ENCODE peak calls at places on chromosomes 2 and 18, in eight cellular contexts. F is memory B cell; Y is RWPE1; E is CD8-positive, alpha-beta memory T cell; R is NCI-H345; L is H54; G is hypothalamus; K is GM12878. J is an unnamed sample.

GRCh38 chr2:144999040-144999875 is 479.3 kb upstream of the ZEB2 start:
- DNase-seq in Y (no peak), G (no peak), E (no peak), F (no peak), R (no peak), L (no peak), K (no peak), J (no peak)

GRCh38 chr2:212289301-212289700 is 249.3 kb downstream of the ERBB4 start:
- DNase-seq in Y (no peak), L (no peak), F (no peak), K (no peak), G (no peak), E (no peak), R (no peak), J (no peak)

GRCh38 chr2:102139851-102140250 is 2.7 kb upstream of the IL1R1 start:
- DNase-seq in G (no peak), E (no peak), Y (no peak), L (no peak), K (no peak), R (no peak), F (no peak), J (no peak)

GRCh38 chr18:3584266-3584665 is 134.3 kb downstream of the TGIF1 start:
- DNase-seq in K (no peak), L (no peak), Y (no peak), G (no peak), R (no peak), E (no peak), F (no peak), J (no peak)

GRCh38 chr2:168816369-168816768 is 13.9 kb downstream of the NOSTRIN start:
- DNase-seq in G (no peak), E (no peak), R (no peak), L (peak; percentile 52), F (no peak), K (no peak), Y (peak; percentile 42), J (no peak)

GRCh38 chr18:13134551-13135401 is 83.8 kb upstream of the LDLRAD4 start:
- DNase-seq in R (no peak), Y (no peak), E (no peak), K (no peak), G (no peak), L (no peak), F (no peak), J (no peak)

GRCh38 chr2:215366440-215367032 is 54.7 kb downstream of the ATIC start:
- DNase-seq in R (no peak), Y (no peak), K (no peak), G (no peak), E (no peak), F (no peak), L (no peak), J (no peak)

GRCh38 chr2:25586726-25587144 is 86.6 kb downstream of the DTNB start:
- DNase-seq in F (no peak), K (peak; percentile 92), E (no peak), R (no peak), Y (no peak), L (no peak), G (no peak), J (no peak)